ENCODE peak calls at places on chromosomes 3 and 15, in five cellular contexts. U is HepG2, W is breast epithelium, B is HL-60, G is stomach. I is an unnamed sample.

GRCh38 chr3:131883711-131884407 is 151.0 kb downstream of the CPNE4 start:
- DNase-seq in U (no peak), W (no peak), B (no peak), G (no peak), I (no peak)

GRCh38 chr15:65184305-65184943 is 718 bp downstream of the CLPX start:
- DNase-seq in U (peak; percentile 64), W (peak; percentile 49), B (no peak), G (peak; percentile 58), I (no peak)

GRCh38 chr3:193572426-193572908 is 17.8 kb upstream of the ATP13A4 start:
- DNase-seq in U (peak; percentile 44), W (peak; percentile 32), B (no peak), G (peak; percentile 62), I (peak; percentile 56)

GRCh38 chr3:127651516-127652172 is 21.1 kb upstream of the ABTB1 start:
- DNase-seq in U (no peak), W (no peak), B (no peak), G (no peak), I (no peak)

GRCh38 chr15:52737720-52738119 is 52.4 kb downstream of the ONECUT1 start:
- DNase-seq in U (no peak), W (no peak), B (no peak), G (no peak), I (no peak)

GRCh38 chr3:51581529-51581928 is 43.0 kb downstream of the RAD54L2 start:
- DNase-seq in U (no peak), W (no peak), B (no peak), G (no peak), I (no peak)

GRCh38 chr3:132457301-132457700 is 40.0 kb downstream of the DNAJC13 start:
- DNase-seq in U (no peak), W (no peak), B (no peak), G (no peak), I (no peak)

GRCh38 chr3:11642455-11643162 is 1.1 kb downstream of the VGLL4 start:
- DNase-seq in U (peak; percentile 70), W (peak; percentile 58), B (peak; percentile 73), G (peak; percentile 58), I (no peak)

GRCh38 chr15:65970937-65971740 is 101.8 kb downstream of the RAB11A start:
- DNase-seq in U (no peak), W (no peak), B (no peak), G (no peak), I (no peak)

GRCh38 chr15:40493089-40493840 is 22.5 kb downstream of the CHST14 start:
- DNase-seq in U (no peak), W (no peak), B (peak; percentile 48), G (no peak), I (no peak)

GRCh38 chr3:130626021-130626420 is 109.0 kb downstream of the COL6A6 start:
- DNase-seq in U (no peak), W (no peak), B (no peak), G (no peak), I (no peak)

GRCh38 chr3:97686258-97686657 is 78.3 kb upstream of the ARL6 start:
- DNase-seq in U (no peak), W (no peak), B (no peak), G (no peak), I (no peak)

GRCh38 chr3:12896206-12896697 is 54.9 kb upstream of the RPL32 start:
- DNase-seq in U (no peak), W (no peak), B (no peak), G (no peak), I (no peak)

GRCh38 chr3:187104956-187105355 is 34.3 kb downstream of the RPL39L start:
- DNase-seq in U (no peak), W (no peak), B (no peak), G (no peak), I (no peak)

GRCh38 chr3:49785565-49786356 is 581 bp downstream of the IP6K1 start:
- DNase-seq in U (no peak), W (peak; percentile 35), B (no peak), G (peak; percentile 39), I (no peak)

GRCh38 chr15:74790080-74790916 is 8.4 kb downstream of the CSK start:
- DNase-seq in U (no peak), W (no peak), B (peak; percentile 67), G (peak; percentile 61), I (no peak)

GRCh38 chr3:65597952-65598413 is 440.7 kb downstream of the MAGI1 start:
- DNase-seq in U (no peak), W (no peak), B (no peak), G (no peak), I (no peak)

GRCh38 chr3:65595222-65595996 is 443.3 kb downstream of the MAGI1 start:
- DNase-seq in U (no peak), W (no peak), B (no peak), G (no peak), I (no peak)

GRCh38 chr3:65597225-65597951 is 441.3 kb downstream of the MAGI1 start:
- DNase-seq in U (no peak), W (peak; percentile 58), B (no peak), G (peak; percentile 34), I (no peak)

GRCh38 chr3:65595997-65596300 is 442.8 kb downstream of the MAGI1 start:
- DNase-seq in U (no peak), W (no peak), B (no peak), G (no peak), I (no peak)

DNA sequence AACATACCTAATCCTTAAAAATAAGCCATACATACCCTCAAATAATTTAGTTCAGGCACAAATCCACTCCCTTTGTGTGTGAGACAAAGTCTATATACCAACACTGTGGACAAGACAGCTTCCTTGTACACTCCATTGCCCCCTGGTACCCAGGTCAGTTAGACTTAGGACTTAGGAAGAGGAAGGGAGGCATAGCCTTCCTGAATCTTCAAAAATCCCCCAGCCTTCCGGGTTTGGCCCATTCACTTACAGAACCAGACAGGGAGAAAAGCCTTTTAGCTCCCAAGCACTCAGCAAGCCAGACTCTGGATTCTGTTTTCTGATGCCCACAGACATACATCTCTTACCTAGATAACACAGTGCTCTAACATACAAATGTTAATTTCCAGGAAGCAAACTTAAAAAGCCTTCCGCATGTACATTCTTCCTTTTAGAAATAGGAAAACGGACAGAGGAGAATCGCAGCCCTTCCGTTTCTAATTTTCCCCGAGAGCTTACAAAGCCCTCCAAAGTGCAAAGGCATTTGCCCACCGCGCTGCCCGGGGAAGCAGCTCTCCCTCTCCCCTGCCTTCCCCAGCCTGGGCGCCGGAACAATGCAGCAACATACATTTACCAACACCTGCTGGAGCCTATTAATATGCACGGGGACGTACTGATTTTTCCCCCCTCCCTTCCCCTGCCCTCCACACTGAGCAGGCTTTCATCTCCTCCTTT is 442.1 kb downstream of the MAGI1 start:
- DNase-seq in U (no peak), W (no peak), B (no peak), G (no peak), I (no peak)
- TF ChIP-seq POLR2AphosphoS5 in U (no peak), W (no peak), B (no peak), G (no peak), I (no peak)

GRCh38 chr3:150741497-150742140 is 21.4 kb downstream of the SIAH2 start:
- DNase-seq in U (no peak), W (no peak), B (no peak), G (no peak), I (no peak)

GRCh38 chr3:150740733-150741496 is 22.1 kb downstream of the SIAH2 start:
- DNase-seq in U (peak; percentile 90), W (no peak), B (no peak), G (no peak), I (no peak)

GRCh38 chr3:150738688-150739087 is 24.3 kb downstream of the SIAH2 start:
- DNase-seq in U (no peak), W (no peak), B (no peak), G (no peak), I (no peak)

GRCh38 chr3:150739200-150739863 is 23.6 kb downstream of the SIAH2 start:
- DNase-seq in U (peak; percentile 56), W (no peak), B (no peak), G (no peak), I (no peak)

GRCh38 chr3:150739877-150740645 is 22.9 kb downstream of the SIAH2 start:
- DNase-seq in U (no peak), W (no peak), B (no peak), G (no peak), I (no peak)
- TF ChIP-seq POLR2AphosphoS5 in U (peak; percentile 40), W (no peak), B (peak; percentile 23), G (no peak), I (no peak)

GRCh38 chr3:71132995-71133730 is 450.4 kb downstream of the FOXP1 start:
- DNase-seq in U (no peak), W (no peak), B (no peak), G (no peak), I (no peak)

GRCh38 chr3:71133874-71134273 is 449.7 kb downstream of the FOXP1 start:
- DNase-seq in U (no peak), W (no peak), B (no peak), G (no peak), I (no peak)

GRCh38 chr3:71131893-71132314 is 451.6 kb downstream of the FOXP1 start:
- DNase-seq in U (no peak), W (no peak), B (no peak), G (no peak), I (no peak)

GRCh38 chr3:71138410-71138809 is 445.1 kb downstream of the FOXP1 start:
- DNase-seq in U (no peak), W (no peak), B (no peak), G (no peak), I (no peak)

DNA sequence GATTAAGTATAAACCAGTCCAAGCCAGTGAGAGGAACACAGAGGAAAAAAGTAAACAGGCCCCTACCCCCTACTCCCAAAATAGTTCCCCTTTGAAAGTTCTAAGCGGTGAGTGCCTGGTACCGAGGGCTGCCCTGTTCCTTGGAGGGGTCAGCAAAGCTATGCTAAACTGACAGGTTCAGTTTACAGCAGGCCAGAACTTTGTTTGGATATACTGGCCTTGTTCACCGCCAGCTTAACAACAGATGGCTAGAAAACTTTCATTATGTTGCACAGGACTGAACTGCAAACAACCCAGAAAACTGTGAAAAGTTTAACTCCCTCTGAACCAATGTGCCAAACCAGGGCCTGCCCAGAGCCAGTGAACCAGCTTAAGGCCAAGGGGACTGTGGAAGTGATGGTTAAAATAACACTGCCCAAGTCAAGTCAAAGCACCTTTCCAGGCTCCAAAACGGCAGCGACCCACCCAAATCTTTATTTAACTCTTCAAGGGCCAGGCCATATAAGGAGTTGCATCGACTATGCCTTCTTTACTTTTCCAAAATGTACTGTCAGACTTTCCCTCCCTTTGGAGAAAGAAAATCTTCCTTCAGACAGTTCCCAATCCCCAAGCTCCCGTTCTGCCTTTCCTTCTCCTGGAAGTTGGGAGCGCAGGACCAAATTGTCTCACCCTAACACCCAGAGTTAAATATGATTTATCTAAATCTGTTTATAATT is 448.0 kb downstream of the FOXP1 start:
- DNase-seq in U (peak; percentile 49), W (no peak), B (no peak), G (peak; percentile 72), I (no peak)
- TF ChIP-seq POLR2AphosphoS5 in U (no peak), W (no peak), B (no peak), G (peak; percentile 13), I (no peak)

DNA sequence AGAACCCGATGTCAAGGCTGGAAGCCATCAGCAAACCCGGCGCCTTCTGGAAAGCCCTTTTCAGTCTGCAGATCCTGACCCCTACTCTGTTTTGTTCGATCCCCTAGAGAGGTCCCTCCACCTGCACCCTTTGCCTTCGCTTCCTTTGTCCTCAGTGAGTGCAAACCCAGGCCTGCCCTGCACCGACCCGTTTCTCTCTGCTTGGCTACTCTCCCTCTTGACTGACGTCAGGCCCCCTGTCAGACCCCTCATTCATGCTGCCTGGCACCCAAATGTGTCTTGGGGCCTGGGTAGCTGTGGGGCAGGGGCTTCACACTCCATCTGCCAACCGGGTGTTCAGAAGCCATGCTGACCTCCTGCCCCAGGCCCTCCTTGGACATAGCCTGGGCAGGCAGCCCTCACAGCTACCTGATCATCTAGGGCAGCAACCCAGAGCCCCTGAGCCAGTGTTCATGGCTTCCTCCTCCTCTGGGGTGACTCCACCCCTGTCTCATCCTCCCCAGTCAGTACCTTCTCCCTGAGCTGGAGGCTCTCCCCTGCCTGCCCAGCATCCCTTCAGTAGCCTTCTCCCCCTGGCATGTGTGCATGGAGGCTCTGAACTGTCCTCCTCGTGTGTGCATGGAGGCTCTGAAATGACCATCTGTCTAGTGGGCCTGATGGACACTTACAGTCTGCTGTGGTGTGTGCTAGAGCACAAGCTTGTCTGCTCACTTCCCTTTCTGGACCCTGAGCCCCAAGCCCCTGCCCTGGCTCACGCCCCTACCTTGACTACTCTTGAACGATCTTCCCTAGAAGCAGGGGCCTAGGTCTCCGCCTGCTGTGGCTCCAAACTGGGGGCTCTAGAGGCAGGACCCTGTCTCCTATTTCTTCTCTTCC is 69.4 kb downstream of the EXOG start:
- DNase-seq in U (no peak), W (no peak), B (no peak), G (no peak), I (no peak)
- TF ChIP-seq POLR2AphosphoS5 in U (no peak), W (no peak), B (no peak), G (no peak), I (no peak)

I was measured in Panc1.